ENCODE peak calls at places on chromosomes 4 and X, in four cellular contexts. U is A549, I is GM12878, N is K562. E is an unnamed sample.

GRCh38 chrX:1305411-1305810 is 31.2 kb upstream of the IL3RA start:
- ATAC-seq in I (no peak), N (no peak), U (no peak), E (no peak)

GRCh38 chr4:110484767-110485166 is 8.8 kb downstream of the ENPEP start:
- ATAC-seq in I (no peak), U (no peak), N (no peak), E (peak; percentile 32)

GRCh38 chrX:104522386-104522785 is 43.6 kb upstream of the IL1RAPL2 start:
- ATAC-seq in U (no peak), N (no peak), I (no peak), E (no peak)

GRCh38 chr4:88606832-88607231 is 14.6 kb downstream of the HERC3 start:
- ATAC-seq in N (no peak), U (no peak), I (no peak), E (no peak)

GRCh38 chrX:40734956-40735317 is 405 bp downstream of the MED14 start:
- ATAC-seq in U (peak; percentile 6), N (peak; percentile 44), I (peak; percentile 11), E (no peak)

GRCh38 chrX:136687457-136687856 is 39.5 kb downstream of the CD40LG start:
- ATAC-seq in I (peak; percentile 59), U (no peak), N (no peak), E (no peak)

GRCh38 chr4:8439914-8440490 is 521 bp downstream of the ACOX3 start:
- ATAC-seq in I (peak; percentile 57), N (peak; percentile 47), U (peak; percentile 51), E (peak; percentile 78)

GRCh38 chr4:108813261-108813660 is 50.4 kb upstream of the ETNPPL start:
- ATAC-seq in I (no peak), N (no peak), U (no peak), E (no peak)

GRCh38 chrX:11351375-11352295 is 58.4 kb downstream of the AMELX start:
- ATAC-seq in U (no peak), N (peak; percentile 35), I (peak; percentile 63), E (peak; percentile 84)

GRCh38 chr4:22482250-22483127 is 33.4 kb downstream of the ADGRA3 start:
- ATAC-seq in I (peak; percentile 21), N (no peak), U (peak; percentile 29), E (no peak)

GRCh38 chr4:185671041-185671440 is 135.7 kb upstream of the PDLIM3 start:
- ATAC-seq in N (no peak), U (no peak), I (no peak), E (peak; percentile 8)

GRCh38 chrX:32592786-32593185 is 618.6 kb downstream of the DMD start:
- ATAC-seq in U (no peak), N (no peak), I (no peak), E (no peak)

GRCh38 chr4:178339769-178340168 is 897.5 kb upstream of the AGA start:
- ATAC-seq in N (no peak), U (no peak), I (no peak), E (no peak)

GRCh38 chrX:78923198-78924015 is 21.8 kb upstream of the P2RY10 start:
- ATAC-seq in I (peak; percentile 95), U (no peak), N (no peak), E (no peak)

GRCh38 chrX:69229436-69229835 is 64.2 kb upstream of the PJA1 start:
- ATAC-seq in N (no peak), U (no peak), I (no peak), E (peak; percentile 46)

GRCh38 chr4:27515140-27515539 is 654.5 kb downstream of the STIM2 start:
- ATAC-seq in I (no peak), N (no peak), U (no peak), E (no peak)

GRCh38 chrX:6694977-6695376 is 160.1 kb upstream of the VCX3A start:
- ATAC-seq in U (no peak), I (no peak), N (no peak), E (no peak)

GRCh38 chrX:47612418-47612817 is 7.2 kb downstream of the SYN1 start:
- ATAC-seq in N (no peak), U (no peak), I (no peak), E (no peak)

GRCh38 chrX:28847423-28847822 is 260.2 kb downstream of the IL1RAPL1 start:
- ATAC-seq in N (no peak), I (no peak), U (no peak), E (no peak)

GRCh38 chr4:6275898-6276563 is 6.4 kb downstream of the WFS1 start:
- ATAC-seq in U (no peak), I (no peak), N (no peak), E (no peak)
- TF ChIP-seq EP300 in U (no peak), I (no peak), N (no peak), E (no peak)

GRCh38 chr4:2858451-2859217 is 15.0 kb downstream of the ADD1 start:
- ATAC-seq in N (peak; percentile 80), U (no peak), I (no peak), E (peak; percentile 68)

GRCh38 chr4:2856266-2856665 is 12.6 kb downstream of the ADD1 start:
- ATAC-seq in N (no peak), I (no peak), U (no peak), E (no peak)

GRCh38 chr4:2859514-2859913 is 15.9 kb downstream of the ADD1 start:
- ATAC-seq in U (no peak), N (no peak), I (peak; percentile 55), E (no peak)

GRCh38 chr4:2855584-2855983 is 11.9 kb downstream of the ADD1 start:
- ATAC-seq in I (no peak), N (no peak), U (no peak), E (no peak)

DNA sequence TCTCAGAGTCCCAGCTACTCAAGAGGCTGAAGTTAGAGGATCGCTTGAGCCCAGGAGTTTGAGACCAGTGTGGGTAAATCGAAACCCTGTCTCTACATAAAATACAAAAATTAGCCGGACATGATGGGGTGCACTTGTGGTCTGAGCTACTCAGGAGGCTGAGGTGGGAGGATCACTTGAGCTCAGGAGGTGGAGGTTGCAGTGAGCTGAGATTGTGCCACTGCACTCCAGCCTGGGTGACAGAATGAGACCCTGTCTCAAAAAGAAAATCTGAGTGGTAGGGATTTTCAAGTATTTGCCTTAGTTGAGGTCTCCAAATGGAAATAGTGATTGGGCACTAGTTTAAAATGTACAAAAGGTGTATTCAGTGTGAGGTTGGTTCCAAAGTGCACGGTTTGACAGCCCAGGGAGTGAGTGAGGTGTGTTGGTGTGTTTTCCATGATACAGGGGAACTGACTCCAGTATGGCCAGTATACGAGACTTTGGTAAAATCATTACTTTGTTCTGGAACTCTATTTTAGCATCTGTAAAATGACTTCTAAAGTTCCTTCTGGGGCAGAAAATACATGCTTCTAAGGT is 13.8 kb downstream of the ADD1 start:
- ATAC-seq in N (no peak), I (no peak), U (no peak), E (no peak)
- H3K4me1 ChIP-seq in N (peaks cover 34% of the 10 kb centered on the region), I (peaks cover 43% of the 10 kb centered on the region), U (peaks cover 28% of the 10 kb centered on the region), E (peaks cover 67% of the 10 kb centered on the region)

GRCh38 chrX:77900688-77901087 is 1.4 kb downstream of the COX7B start:
- ATAC-seq in I (no peak), N (no peak), U (no peak), E (no peak)

GRCh38 chrX:77899081-77899828 is at the start of gene COX7B:
- ATAC-seq in I (peak; percentile 70), U (peak; percentile 83), N (peak; percentile 79), E (peak; percentile 82)

GRCh38 chrX:77901506-77901905 is 2.2 kb downstream of the COX7B start:
- ATAC-seq in N (no peak), U (no peak), I (no peak), E (no peak)
- TF ChIP-seq EP300 in N (no peak), U (no peak), I (no peak), E (no peak)

GRCh38 chr4:3485882-3486555 is 22.9 kb downstream of the DOK7 start:
- ATAC-seq in N (no peak), U (no peak), I (no peak), E (no peak)

GRCh38 chr4:3489451-3489962 is 26.4 kb downstream of the DOK7 start:
- ATAC-seq in N (peak; percentile 44), I (peak; percentile 17), U (peak; percentile 52), E (no peak)

GRCh38 chr4:3486556-3487270 is 23.6 kb downstream of the DOK7 start:
- ATAC-seq in I (no peak), N (peak; percentile 23), U (peak; percentile 26), E (no peak)

GRCh38 chr4:3488791-3489190 is 25.7 kb downstream of the DOK7 start:
- ATAC-seq in I (no peak), N (peak; percentile 4), U (no peak), E (no peak)

DNA sequence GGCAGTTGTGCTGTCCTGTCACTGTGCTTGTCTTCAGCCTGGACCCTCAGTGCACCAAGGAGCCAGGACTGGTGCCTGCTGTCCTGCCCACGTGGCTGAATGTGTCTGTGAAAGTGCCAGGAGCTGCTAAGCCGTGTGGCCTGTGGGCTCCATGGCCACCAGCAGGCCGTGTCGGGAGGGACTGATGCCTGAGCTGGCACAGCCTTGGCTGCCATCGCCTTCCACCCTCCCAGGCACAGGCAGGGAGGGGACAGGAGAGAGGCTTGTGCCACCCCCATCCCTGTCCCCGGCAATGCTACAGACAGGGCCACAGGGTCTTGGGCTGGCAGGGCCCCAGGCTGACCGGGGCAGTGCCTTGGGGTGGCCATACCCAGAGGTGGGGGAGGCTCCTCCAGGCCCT is 24.8 kb downstream of the DOK7 start:
- ATAC-seq in U (no peak), I (no peak), N (no peak), E (no peak)
- H3K4me1 ChIP-seq in U (peaks cover 29% of the 10 kb centered on the region), I (no peaks in the 10 kb centered on the region), N (no peaks in the 10 kb centered on the region), E (no peaks in the 10 kb centered on the region)

GRCh38 chr4:152534541-152535231 is 1.2 kb downstream of the FBXW7 start:
- ATAC-seq in N (peak; percentile 33), I (peak; percentile 17), U (no peak), E (no peak)

GRCh38 chr4:152536545-152537182 is 772 bp upstream of the FBXW7 start:
- ATAC-seq in I (peak; percentile 41), N (peak; percentile 59), U (peak; percentile 61), E (peak; percentile 23)

GRCh38 chr4:152535236-152535902 is 523 bp downstream of the FBXW7 start:
- ATAC-seq in N (peak; percentile 42), I (peak; percentile 4), U (peak; percentile 36), E (peak; percentile 25)

GRCh38 chr4:152537881-152538280 is 2.0 kb upstream of the FBXW7 start:
- ATAC-seq in U (no peak), N (no peak), I (no peak), E (no peak)

GRCh38 chr4:152535903-152536544 is at the start of gene FBXW7:
- ATAC-seq in N (peak; percentile 91), I (peak; percentile 84), U (peak; percentile 95), E (peak; percentile 97)
- TF ChIP-seq EP300 in N (peak; percentile 52), I (no peak), U (no peak), E (no peak)

DNA sequence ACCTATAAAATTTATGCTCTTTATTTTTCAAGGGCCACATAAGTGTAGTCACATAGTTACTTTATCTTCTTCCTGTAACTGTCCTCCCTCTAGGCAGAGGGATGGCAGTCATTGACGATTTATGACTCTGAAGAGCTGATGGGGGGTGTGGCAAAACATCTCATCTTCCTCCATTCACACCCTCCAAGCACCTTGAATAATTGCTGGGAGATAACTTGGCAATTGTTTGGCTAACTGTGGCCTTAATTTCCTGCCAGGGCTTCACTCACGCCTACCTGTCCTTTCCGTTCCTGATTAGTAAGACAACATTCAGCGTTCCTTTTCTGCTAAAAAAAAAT is 329.2 kb downstream of the ARHGAP10 start:
- ATAC-seq in I (no peak), U (no peak), N (no peak), E (no peak)
- H3K4me1 ChIP-seq in I (peaks cover 27% of the 10 kb centered on the region), U (no peaks in the 10 kb centered on the region), N (no peaks in the 10 kb centered on the region), E (peaks cover 6% of the 10 kb centered on the region)

GRCh38 chrX:48676106-48676892 is 7.3 kb upstream of the WAS start:
- ATAC-seq in I (peak; percentile 97), U (peak; percentile 98), N (peak; percentile 96), E (peak; percentile 98)

GRCh38 chrX:48677456-48678030 is 6.1 kb upstream of the WAS start:
- ATAC-seq in I (no peak), N (no peak), U (no peak), E (no peak)

GRCh38 chrX:48681539-48682183 is 1.9 kb upstream of the WAS start:
- ATAC-seq in N (no peak), I (no peak), U (no peak), E (no peak)

GRCh38 chrX:48676893-48677270 is 6.7 kb upstream of the WAS start:
- ATAC-seq in N (peak; percentile 8), I (peak; percentile 40), U (peak; percentile 61), E (peak; percentile 3)
- TF ChIP-seq EP300 in N (no peak), I (no peak), U (no peak), E (no peak)

E was measured in gastroesophageal sphincter.